ENCODE peak calls at places on chromosomes 1 and 21, in four cellular contexts. One of them, this sample, is unnamed.

GRCh38 chr1:16441312-16441641 is 753 bp downstream of the NECAP2 start:
- DNase-seq in progenitor cell of endocrine pancreas: no peak
- DNase-seq in nephron progenitor cell: no peak
- DNase-seq in sigmoid colon: no peak
- DNase-seq in this sample: no peak

GRCh38 chr1:63663301-63663700 is 70.1 kb downstream of the PGM1 start:
- DNase-seq in progenitor cell of endocrine pancreas: no peak
- DNase-seq in nephron progenitor cell: no peak
- DNase-seq in sigmoid colon: no peak
- DNase-seq in this sample: no peak

GRCh38 chr1:39926820-39927219 is 25.1 kb upstream of the MYCL start:
- DNase-seq in progenitor cell of endocrine pancreas: no peak
- DNase-seq in nephron progenitor cell: no peak
- DNase-seq in sigmoid colon: no peak
- DNase-seq in this sample: no peak

GRCh38 chr1:106937104-106937503 is 119.4 kb upstream of the PRMT6 start:
- DNase-seq in progenitor cell of endocrine pancreas: no peak
- DNase-seq in nephron progenitor cell: no peak
- DNase-seq in sigmoid colon: no peak
- DNase-seq in this sample: no peak

GRCh38 chr1:201357636-201358348 is 19.7 kb downstream of the TNNT2 start:
- DNase-seq in progenitor cell of endocrine pancreas: no peak
- DNase-seq in nephron progenitor cell: no peak
- DNase-seq in sigmoid colon: no peak
- DNase-seq in this sample: no peak

GRCh38 chr1:160217466-160218165 is 12.4 kb downstream of the PEA15 start:
- DNase-seq in progenitor cell of endocrine pancreas: no peak
- DNase-seq in nephron progenitor cell: no peak
- DNase-seq in sigmoid colon: no peak
- DNase-seq in this sample: no peak

GRCh38 chr1:58466618-58467241 is 79.8 kb downstream of the OMA1 start:
- DNase-seq in progenitor cell of endocrine pancreas: no peak
- DNase-seq in nephron progenitor cell: no peak
- DNase-seq in sigmoid colon: no peak
- DNase-seq in this sample: no peak

GRCh38 chr1:233802611-233803010 is 101.9 kb upstream of the SLC35F3 start:
- DNase-seq in progenitor cell of endocrine pancreas: no peak
- DNase-seq in nephron progenitor cell: no peak
- DNase-seq in sigmoid colon: no peak
- DNase-seq in this sample: no peak

GRCh38 chr1:33099290-33100118 is 18.6 kb downstream of the AZIN2 start:
- DNase-seq in progenitor cell of endocrine pancreas: no peak
- DNase-seq in nephron progenitor cell: no peak
- DNase-seq in sigmoid colon: no peak
- DNase-seq in this sample: peak; percentile 56

GRCh38 chr1:18484726-18485125 is 4.0 kb downstream of the KLHDC7A start:
- DNase-seq in progenitor cell of endocrine pancreas: no peak
- DNase-seq in nephron progenitor cell: no peak
- DNase-seq in sigmoid colon: no peak
- DNase-seq in this sample: no peak

GRCh38 chr1:86445919-86446318 is 21.9 kb downstream of the CLCA2 start:
- DNase-seq in progenitor cell of endocrine pancreas: no peak
- DNase-seq in nephron progenitor cell: no peak
- DNase-seq in sigmoid colon: no peak
- DNase-seq in this sample: no peak

GRCh38 chr1:115211071-115211745 is 121.9 kb upstream of the TSPAN2 start:
- DNase-seq in progenitor cell of endocrine pancreas: no peak
- DNase-seq in nephron progenitor cell: no peak
- DNase-seq in sigmoid colon: no peak
- DNase-seq in this sample: no peak

GRCh38 chr1:107251839-107252238 is 111.0 kb downstream of the NTNG1 start:
- DNase-seq in progenitor cell of endocrine pancreas: no peak
- DNase-seq in nephron progenitor cell: no peak
- DNase-seq in sigmoid colon: no peak
- DNase-seq in this sample: no peak

GRCh38 chr1:5597171-5597864 is 394.9 kb downstream of the NPHP4 start:
- DNase-seq in progenitor cell of endocrine pancreas: no peak
- DNase-seq in nephron progenitor cell: no peak
- DNase-seq in sigmoid colon: no peak
- DNase-seq in this sample: no peak

GRCh38 chr1:201982082-201982922 is at the start of gene RNPEP:
- DNase-seq in progenitor cell of endocrine pancreas: peak; percentile 75
- DNase-seq in nephron progenitor cell: peak; percentile 88
- DNase-seq in sigmoid colon: peak; percentile 85
- DNase-seq in this sample: peak; percentile 95

GRCh38 chr1:21906173-21907078 is 30.7 kb downstream of the HSPG2 start:
- DNase-seq in progenitor cell of endocrine pancreas: no peak
- DNase-seq in nephron progenitor cell: no peak
- DNase-seq in sigmoid colon: peak; percentile 94
- DNase-seq in this sample: no peak

GRCh38 chr1:229514578-229515275 is 6.6 kb upstream of the NUP133 start:
- DNase-seq in progenitor cell of endocrine pancreas: no peak
- DNase-seq in nephron progenitor cell: peak; percentile 60
- DNase-seq in sigmoid colon: peak; percentile 73
- DNase-seq in this sample: peak; percentile 47

GRCh38 chr21:18602711-18603110 is 199.1 kb upstream of the TMPRSS15 start:
- DNase-seq in progenitor cell of endocrine pancreas: no peak
- DNase-seq in nephron progenitor cell: no peak
- DNase-seq in sigmoid colon: no peak
- DNase-seq in this sample: no peak

GRCh38 chr1:81834921-81835698 is 34.4 kb downstream of the ADGRL2 start:
- DNase-seq in progenitor cell of endocrine pancreas: no peak
- DNase-seq in nephron progenitor cell: no peak
- DNase-seq in sigmoid colon: no peak
- DNase-seq in this sample: no peak

GRCh38 chr1:233057836-233058235 is 107.4 kb downstream of the NTPCR start:
- DNase-seq in progenitor cell of endocrine pancreas: no peak
- DNase-seq in nephron progenitor cell: no peak
- DNase-seq in sigmoid colon: no peak
- DNase-seq in this sample: no peak

GRCh38 chr1:79716481-79716880 is 710.0 kb upstream of the ADGRL4 start:
- DNase-seq in progenitor cell of endocrine pancreas: no peak
- DNase-seq in nephron progenitor cell: no peak
- DNase-seq in sigmoid colon: no peak
- DNase-seq in this sample: no peak

GRCh38 chr21:44952929-44953627 is 13.2 kb downstream of the SLX9 start:
- DNase-seq in progenitor cell of endocrine pancreas: no peak
- DNase-seq in nephron progenitor cell: no peak
- DNase-seq in sigmoid colon: no peak
- DNase-seq in this sample: no peak

GRCh38 chr1:43766086-43766784 is 58.9 kb downstream of the ST3GAL3 start:
- DNase-seq in progenitor cell of endocrine pancreas: no peak
- DNase-seq in nephron progenitor cell: peak; percentile 45
- DNase-seq in sigmoid colon: no peak
- DNase-seq in this sample: no peak

GRCh38 chr1:89721351-89721750 is 88.4 kb downstream of the LRRC8C start:
- DNase-seq in progenitor cell of endocrine pancreas: no peak
- DNase-seq in nephron progenitor cell: no peak
- DNase-seq in sigmoid colon: no peak
- DNase-seq in this sample: no peak

GRCh38 chr1:109803901-109804331 is 40.2 kb upstream of the EPS8L3 start:
- DNase-seq in progenitor cell of endocrine pancreas: no peak
- DNase-seq in nephron progenitor cell: no peak
- DNase-seq in sigmoid colon: peak; percentile 52
- DNase-seq in this sample: no peak

GRCh38 chr1:7390604-7391000 is 380.5 kb upstream of the VAMP3 start:
- DNase-seq in progenitor cell of endocrine pancreas: no peak
- DNase-seq in nephron progenitor cell: no peak
- DNase-seq in sigmoid colon: peak; percentile 27
- DNase-seq in this sample: no peak

GRCh38 chr21:25307489-25307888 is 299.8 kb downstream of the MRPL39 start:
- DNase-seq in progenitor cell of endocrine pancreas: no peak
- DNase-seq in nephron progenitor cell: no peak
- DNase-seq in sigmoid colon: no peak
- DNase-seq in this sample: no peak

GRCh38 chr1:203179328-203180009 is 3.8 kb upstream of the MYBPH start:
- DNase-seq in progenitor cell of endocrine pancreas: no peak
- DNase-seq in nephron progenitor cell: no peak
- DNase-seq in sigmoid colon: no peak
- DNase-seq in this sample: no peak

GRCh38 chr1:51926171-51926812 is 47.8 kb upstream of the NRDC start:
- DNase-seq in progenitor cell of endocrine pancreas: no peak
- DNase-seq in nephron progenitor cell: no peak
- DNase-seq in sigmoid colon: no peak
- DNase-seq in this sample: no peak

GRCh38 chr1:220432408-220432807 is 95.5 kb upstream of the MARK1 start:
- DNase-seq in progenitor cell of endocrine pancreas: no peak
- DNase-seq in nephron progenitor cell: no peak
- DNase-seq in sigmoid colon: no peak
- DNase-seq in this sample: no peak

GRCh38 chr1:205709059-205709398 is 28.7 kb upstream of the SLC45A3 start:
- DNase-seq in progenitor cell of endocrine pancreas: no peak
- DNase-seq in nephron progenitor cell: no peak
- DNase-seq in sigmoid colon: no peak
- DNase-seq in this sample: no peak

GRCh38 chr1:11790880-11791715 is 14.7 kb downstream of the MTHFR start:
- DNase-seq in progenitor cell of endocrine pancreas: no peak
- DNase-seq in nephron progenitor cell: no peak
- DNase-seq in sigmoid colon: peak; percentile 97
- DNase-seq in this sample: no peak

GRCh38 chr1:44129616-44130500 is 11.2 kb downstream of the KLF17 start:
- DNase-seq in progenitor cell of endocrine pancreas: no peak
- DNase-seq in nephron progenitor cell: no peak
- DNase-seq in sigmoid colon: no peak
- DNase-seq in this sample: no peak

GRCh38 chr1:199691540-199691939 is 336.0 kb upstream of the NR5A2 start:
- DNase-seq in progenitor cell of endocrine pancreas: no peak
- DNase-seq in nephron progenitor cell: no peak
- DNase-seq in sigmoid colon: no peak
- DNase-seq in this sample: no peak

DNA sequence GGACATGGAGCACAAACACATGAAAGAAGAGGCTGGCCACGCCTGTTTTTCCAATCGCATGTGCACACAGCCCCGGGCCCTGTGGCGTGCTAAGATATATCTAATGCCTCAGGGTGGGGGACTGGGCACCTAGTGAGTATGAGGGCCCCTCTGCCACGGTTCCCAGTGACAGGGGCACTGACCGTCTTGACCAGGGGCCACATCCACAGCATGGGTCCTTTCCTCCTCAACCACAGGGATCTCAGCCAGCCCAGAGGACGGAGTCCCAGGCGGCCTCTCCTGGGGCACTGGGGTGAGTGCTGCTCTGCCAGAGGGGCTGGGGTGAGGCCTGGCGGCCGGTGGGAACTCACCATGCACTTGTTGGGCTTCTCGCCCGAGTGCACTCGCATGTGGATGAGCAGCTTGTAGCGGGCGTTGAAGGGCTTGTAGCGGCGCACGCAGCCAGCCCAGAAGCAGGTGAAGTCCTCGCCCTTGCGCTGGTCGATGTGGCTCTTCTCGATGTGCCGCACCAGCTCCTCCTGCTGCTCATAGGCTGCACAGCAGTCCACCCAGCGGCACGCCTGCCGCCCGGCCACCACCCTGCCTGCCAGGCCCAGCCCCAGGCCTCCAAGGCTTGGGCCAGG is 134.7 kb downstream of the DMRTB1 start:
- DNase-seq in progenitor cell of endocrine pancreas: peak; percentile 49
- DNase-seq in nephron progenitor cell: peak; percentile 77
- DNase-seq in sigmoid colon: peak; percentile 60
- DNase-seq in this sample: no peak
- TF ChIP-seq CTCF in progenitor cell of endocrine pancreas: peak; percentile 64
- TF ChIP-seq CTCF in nephron progenitor cell: peak; percentile 68
- TF ChIP-seq CTCF in sigmoid colon: peak; percentile 57
- TF ChIP-seq CTCF in this sample: no peak

GRCh38 chr1:241605146-241605805 is 34.9 kb downstream of the CHML start:
- DNase-seq in progenitor cell of endocrine pancreas: no peak
- DNase-seq in nephron progenitor cell: no peak
- DNase-seq in sigmoid colon: no peak
- DNase-seq in this sample: no peak
- TF ChIP-seq CTCF in progenitor cell of endocrine pancreas: peak; percentile 51
- TF ChIP-seq CTCF in nephron progenitor cell: peak; percentile 37
- TF ChIP-seq CTCF in sigmoid colon: no peak
- TF ChIP-seq CTCF in this sample: peak; percentile 13

GRCh38 chr1:23174383-23175110 is 5.9 kb upstream of the LUZP1 start:
- DNase-seq in progenitor cell of endocrine pancreas: no peak
- DNase-seq in nephron progenitor cell: no peak
- DNase-seq in sigmoid colon: no peak
- DNase-seq in this sample: no peak

GRCh38 chr1:23177438-23178380 is 9.1 kb upstream of the LUZP1 start:
- DNase-seq in progenitor cell of endocrine pancreas: peak; percentile 63
- DNase-seq in nephron progenitor cell: peak; percentile 85
- DNase-seq in sigmoid colon: peak; percentile 91
- DNase-seq in this sample: peak; percentile 89

GRCh38 chr1:23178414-23178813 is 9.8 kb upstream of the LUZP1 start:
- DNase-seq in progenitor cell of endocrine pancreas: no peak
- DNase-seq in nephron progenitor cell: no peak
- DNase-seq in sigmoid colon: no peak
- DNase-seq in this sample: no peak

GRCh38 chr1:23177031-23177430 is 8.4 kb upstream of the LUZP1 start:
- DNase-seq in progenitor cell of endocrine pancreas: no peak
- DNase-seq in nephron progenitor cell: no peak
- DNase-seq in sigmoid colon: no peak
- DNase-seq in this sample: no peak

GRCh38 chr1:23178931-23179330 is 10.3 kb upstream of the LUZP1 start:
- DNase-seq in progenitor cell of endocrine pancreas: no peak
- DNase-seq in nephron progenitor cell: no peak
- DNase-seq in sigmoid colon: no peak
- DNase-seq in this sample: peak; percentile 49
- TF ChIP-seq CTCF in progenitor cell of endocrine pancreas: peak; percentile 47
- TF ChIP-seq CTCF in nephron progenitor cell: peak; percentile 21
- TF ChIP-seq CTCF in sigmoid colon: peak; percentile 41
- TF ChIP-seq CTCF in this sample: no peak

DNA sequence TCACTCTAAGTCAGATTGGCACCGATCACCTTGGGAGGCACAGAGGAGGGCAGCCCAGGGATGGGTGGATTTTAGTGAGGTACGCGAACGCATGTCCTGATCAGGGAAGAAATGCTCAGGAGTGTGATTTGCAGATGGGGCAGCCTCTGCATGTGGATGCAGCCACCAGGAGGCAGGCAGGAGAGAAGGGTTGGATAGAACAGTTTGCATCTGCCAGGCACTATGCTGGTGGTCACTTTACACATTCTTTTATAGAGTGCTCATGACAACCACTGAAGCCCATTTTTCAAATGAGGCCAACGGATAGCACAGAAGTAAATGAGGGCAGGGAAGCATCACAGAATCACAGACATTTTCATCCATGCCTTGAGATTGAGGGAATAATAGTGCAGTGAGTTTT is 5.7 kb downstream of the LAMB3 start:
- DNase-seq in progenitor cell of endocrine pancreas: no peak
- DNase-seq in nephron progenitor cell: no peak
- DNase-seq in sigmoid colon: no peak
- DNase-seq in this sample: no peak
- TF ChIP-seq CTCF in progenitor cell of endocrine pancreas: peak; percentile 10
- TF ChIP-seq CTCF in nephron progenitor cell: no peak
- TF ChIP-seq CTCF in sigmoid colon: no peak
- TF ChIP-seq CTCF in this sample: no peak

GRCh38 chr1:206979379-206980043 is 9.3 kb upstream of the FCAMR start:
- DNase-seq in progenitor cell of endocrine pancreas: no peak
- DNase-seq in nephron progenitor cell: no peak
- DNase-seq in sigmoid colon: no peak
- DNase-seq in this sample: peak; percentile 28
- TF ChIP-seq CTCF in progenitor cell of endocrine pancreas: peak; percentile 59
- TF ChIP-seq CTCF in nephron progenitor cell: peak; percentile 46
- TF ChIP-seq CTCF in sigmoid colon: peak; percentile 14
- TF ChIP-seq CTCF in this sample: peak; percentile 60